ENCODE peak calls at places on chromosomes 12 and 14, in nine cellular contexts. One of them, this sample, is unnamed.

GRCh38 chr12:38587594-38587993 is 271.0 kb downstream of the ALG10B start:
- DNase-seq in AG10803: no peak
- DNase-seq in heart left ventricle: no peak
- DNase-seq in astrocyte of the spinal cord: no peak
- DNase-seq in WERI-Rb-1: no peak
- DNase-seq in fibroblast of pulmonary artery: peak; percentile 1
- DNase-seq in foreskin fibroblast: no peak
- DNase-seq in astrocyte of the cerebellum: no peak
- DNase-seq in body of pancreas: no peak
- DNase-seq in this sample: no peak

GRCh38 chr12:92535961-92536360 is 166.8 kb upstream of the PLEKHG7 start:
- DNase-seq in fibroblast of pulmonary artery: no peak
- DNase-seq in body of pancreas: no peak
- DNase-seq in astrocyte of the cerebellum: no peak
- DNase-seq in WERI-Rb-1: no peak
- DNase-seq in foreskin fibroblast: no peak
- DNase-seq in heart left ventricle: no peak
- DNase-seq in astrocyte of the spinal cord: no peak
- DNase-seq in AG10803: no peak
- DNase-seq in this sample: no peak

GRCh38 chr12:66500841-66501240 is 178.0 kb downstream of the GRIP1 start:
- DNase-seq in astrocyte of the cerebellum: no peak
- DNase-seq in astrocyte of the spinal cord: no peak
- DNase-seq in fibroblast of pulmonary artery: no peak
- DNase-seq in WERI-Rb-1: no peak
- DNase-seq in AG10803: no peak
- DNase-seq in heart left ventricle: no peak
- DNase-seq in foreskin fibroblast: no peak
- DNase-seq in body of pancreas: no peak
- DNase-seq in this sample: no peak

GRCh38 chr12:50282581-50283229 is 615 bp downstream of the LIMA1 start:
- DNase-seq in heart left ventricle: no peak
- DNase-seq in astrocyte of the cerebellum: no peak
- DNase-seq in AG10803: peak; percentile 47
- DNase-seq in astrocyte of the spinal cord: peak; percentile 32
- DNase-seq in WERI-Rb-1: peak; percentile 70
- DNase-seq in foreskin fibroblast: peak; percentile 48
- DNase-seq in fibroblast of pulmonary artery: peak; percentile 29
- DNase-seq in body of pancreas: peak; percentile 50
- DNase-seq in this sample: no peak

GRCh38 chr14:100067971-100068959 is 3.0 kb downstream of the EVL start:
- DNase-seq in astrocyte of the spinal cord: no peak
- DNase-seq in astrocyte of the cerebellum: no peak
- DNase-seq in WERI-Rb-1: no peak
- DNase-seq in foreskin fibroblast: peak; percentile 24
- DNase-seq in fibroblast of pulmonary artery: peak; percentile 40
- DNase-seq in body of pancreas: peak; percentile 11
- DNase-seq in heart left ventricle: peak; percentile 63
- DNase-seq in AG10803: no peak
- DNase-seq in this sample: no peak

GRCh38 chr12:117333331-117334000 is 28.0 kb downstream of the NOS1 start:
- DNase-seq in astrocyte of the cerebellum: no peak
- DNase-seq in AG10803: no peak
- DNase-seq in heart left ventricle: no peak
- DNase-seq in astrocyte of the spinal cord: no peak
- DNase-seq in WERI-Rb-1: peak; percentile 71
- DNase-seq in fibroblast of pulmonary artery: no peak
- DNase-seq in body of pancreas: peak; percentile 13
- DNase-seq in foreskin fibroblast: no peak
- DNase-seq in this sample: no peak

GRCh38 chr12:28164644-28165313 is 25.5 kb upstream of the CCDC91 start:
- DNase-seq in heart left ventricle: no peak
- DNase-seq in body of pancreas: peak; percentile 31
- DNase-seq in astrocyte of the spinal cord: no peak
- DNase-seq in AG10803: no peak
- DNase-seq in foreskin fibroblast: no peak
- DNase-seq in astrocyte of the cerebellum: no peak
- DNase-seq in fibroblast of pulmonary artery: no peak
- DNase-seq in WERI-Rb-1: no peak
- DNase-seq in this sample: no peak

GRCh38 chr14:71478542-71478941 is 453.7 kb upstream of the RGS6 start:
- DNase-seq in foreskin fibroblast: peak; percentile 41
- DNase-seq in body of pancreas: no peak
- DNase-seq in AG10803: peak; percentile 66
- DNase-seq in heart left ventricle: no peak
- DNase-seq in astrocyte of the spinal cord: peak; percentile 73
- DNase-seq in astrocyte of the cerebellum: peak; percentile 23
- DNase-seq in WERI-Rb-1: no peak
- DNase-seq in fibroblast of pulmonary artery: peak; percentile 69
- DNase-seq in this sample: peak; percentile 41

GRCh38 chr12:3587402-3588013 is 96.5 kb downstream of the PRMT8 start:
- DNase-seq in astrocyte of the spinal cord: no peak
- DNase-seq in WERI-Rb-1: no peak
- DNase-seq in astrocyte of the cerebellum: no peak
- DNase-seq in fibroblast of pulmonary artery: no peak
- DNase-seq in heart left ventricle: no peak
- DNase-seq in foreskin fibroblast: no peak
- DNase-seq in body of pancreas: no peak
- DNase-seq in AG10803: no peak
- DNase-seq in this sample: no peak

GRCh38 chr12:32859389-32859788 is 37.2 kb downstream of the PKP2 start:
- DNase-seq in WERI-Rb-1: no peak
- DNase-seq in fibroblast of pulmonary artery: no peak
- DNase-seq in body of pancreas: no peak
- DNase-seq in astrocyte of the spinal cord: no peak
- DNase-seq in foreskin fibroblast: no peak
- DNase-seq in heart left ventricle: no peak
- DNase-seq in astrocyte of the cerebellum: no peak
- DNase-seq in AG10803: no peak
- DNase-seq in this sample: no peak

GRCh38 chr12:10618338-10618987 is 5.1 kb upstream of the MAGOHB start:
- DNase-seq in heart left ventricle: no peak
- DNase-seq in body of pancreas: no peak
- DNase-seq in foreskin fibroblast: peak; percentile 81
- DNase-seq in astrocyte of the cerebellum: peak; percentile 31
- DNase-seq in fibroblast of pulmonary artery: peak; percentile 61
- DNase-seq in astrocyte of the spinal cord: peak; percentile 79
- DNase-seq in WERI-Rb-1: no peak
- DNase-seq in AG10803: peak; percentile 88
- DNase-seq in this sample: peak; percentile 58

GRCh38 chr12:114681149-114681849 is 2.7 kb downstream of the TBX3 start:
- DNase-seq in AG10803: peak; percentile 60
- DNase-seq in WERI-Rb-1: no peak
- DNase-seq in heart left ventricle: no peak
- DNase-seq in astrocyte of the spinal cord: peak; percentile 65
- DNase-seq in foreskin fibroblast: no peak
- DNase-seq in astrocyte of the cerebellum: no peak
- DNase-seq in fibroblast of pulmonary artery: peak; percentile 65
- DNase-seq in body of pancreas: no peak
- DNase-seq in this sample: no peak

GRCh38 chr12:80697270-80697887 is 10.1 kb upstream of the MYF6 start:
- DNase-seq in heart left ventricle: no peak
- DNase-seq in astrocyte of the spinal cord: no peak
- DNase-seq in astrocyte of the cerebellum: no peak
- DNase-seq in WERI-Rb-1: no peak
- DNase-seq in foreskin fibroblast: no peak
- DNase-seq in fibroblast of pulmonary artery: no peak
- DNase-seq in AG10803: no peak
- DNase-seq in body of pancreas: no peak
- DNase-seq in this sample: no peak

GRCh38 chr12:119328111-119328510 is 6.4 kb upstream of the CCDC60 start:
- DNase-seq in AG10803: no peak
- DNase-seq in astrocyte of the spinal cord: no peak
- DNase-seq in fibroblast of pulmonary artery: no peak
- DNase-seq in heart left ventricle: peak; percentile 56
- DNase-seq in WERI-Rb-1: peak; percentile 72
- DNase-seq in foreskin fibroblast: no peak
- DNase-seq in body of pancreas: peak; percentile 18
- DNase-seq in astrocyte of the cerebellum: no peak
- DNase-seq in this sample: no peak

GRCh38 chr12:119668315-119668651 is 350 bp downstream of the PRKAB1 start:
- DNase-seq in heart left ventricle: no peak
- DNase-seq in body of pancreas: no peak
- DNase-seq in AG10803: peak; percentile 25
- DNase-seq in WERI-Rb-1: no peak
- DNase-seq in foreskin fibroblast: no peak
- DNase-seq in fibroblast of pulmonary artery: no peak
- DNase-seq in astrocyte of the spinal cord: no peak
- DNase-seq in astrocyte of the cerebellum: no peak
- DNase-seq in this sample: no peak

GRCh38 chr12:128823216-128823915 is 392 bp downstream of the SLC15A4 start:
- DNase-seq in heart left ventricle: peak; percentile 40
- DNase-seq in foreskin fibroblast: peak; percentile 13
- DNase-seq in AG10803: peak; percentile 17
- DNase-seq in WERI-Rb-1: peak; percentile 48
- DNase-seq in astrocyte of the spinal cord: no peak
- DNase-seq in body of pancreas: peak; percentile 46
- DNase-seq in fibroblast of pulmonary artery: no peak
- DNase-seq in astrocyte of the cerebellum: no peak
- DNase-seq in this sample: no peak

GRCh38 chr12:131852551-131853299 is 24.5 kb downstream of the MMP17 start:
- DNase-seq in body of pancreas: no peak
- DNase-seq in heart left ventricle: no peak
- DNase-seq in astrocyte of the spinal cord: no peak
- DNase-seq in WERI-Rb-1: peak; percentile 57
- DNase-seq in AG10803: peak; percentile 49
- DNase-seq in fibroblast of pulmonary artery: no peak
- DNase-seq in astrocyte of the cerebellum: no peak
- DNase-seq in foreskin fibroblast: no peak
- DNase-seq in this sample: no peak

DNA sequence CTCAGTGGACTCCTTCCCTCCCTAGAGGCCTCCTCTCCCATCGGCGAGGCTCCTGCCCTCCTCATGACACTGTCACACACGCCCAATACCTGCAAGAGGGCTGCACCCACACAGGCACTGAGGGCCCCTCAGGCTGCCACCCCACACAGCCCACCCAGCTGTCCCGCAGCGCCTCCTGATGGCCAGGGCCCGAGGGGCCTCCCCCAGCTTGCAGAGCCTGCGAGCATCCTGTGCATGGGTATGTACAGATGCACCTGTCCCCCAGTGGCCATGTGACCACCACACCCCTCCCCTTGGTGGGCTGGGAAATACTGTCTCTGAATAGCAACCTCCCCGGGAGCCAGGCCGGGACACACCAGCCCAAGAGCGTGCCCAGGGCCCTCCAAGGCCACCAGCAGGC is 19.0 kb upstream of the NUDT14 start:
- DNase-seq in AG10803: no peak
- DNase-seq in fibroblast of pulmonary artery: no peak
- DNase-seq in WERI-Rb-1: no peak
- DNase-seq in body of pancreas: no peak
- DNase-seq in astrocyte of the spinal cord: no peak
- DNase-seq in heart left ventricle: no peak
- DNase-seq in foreskin fibroblast: no peak
- DNase-seq in astrocyte of the cerebellum: no peak
- DNase-seq in this sample: no peak
- TF ChIP-seq CTCF in AG10803: no peak
- TF ChIP-seq CTCF in fibroblast of pulmonary artery: no peak
- TF ChIP-seq CTCF in WERI-Rb-1: peak; percentile 43
- TF ChIP-seq CTCF in body of pancreas: no peak
- TF ChIP-seq CTCF in astrocyte of the spinal cord: peak; percentile 13
- TF ChIP-seq CTCF in heart left ventricle: no peak
- TF ChIP-seq CTCF in foreskin fibroblast: no peak
- TF ChIP-seq CTCF in astrocyte of the cerebellum: no peak
- TF ChIP-seq CTCF in this sample: peak; percentile 9

DNA sequence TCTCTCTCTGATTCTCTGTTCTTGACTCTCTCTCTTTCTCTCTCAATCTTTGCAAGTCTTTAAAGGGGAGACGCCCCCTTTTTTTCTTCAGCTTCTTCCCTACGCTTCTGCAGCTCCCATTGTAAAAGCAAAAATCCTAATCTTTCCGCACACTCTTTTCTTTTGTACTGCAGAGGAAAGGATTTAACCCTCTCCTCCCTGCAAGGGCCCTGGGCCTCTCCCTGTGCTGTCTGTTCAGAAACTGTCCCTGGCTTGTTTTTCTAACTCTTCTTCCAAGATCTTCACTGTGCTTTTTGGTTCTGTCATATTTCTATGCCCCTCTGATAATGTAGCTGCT is 10.9 kb upstream of the SALL2 start:
- DNase-seq in WERI-Rb-1: no peak
- DNase-seq in AG10803: no peak
- DNase-seq in fibroblast of pulmonary artery: no peak
- DNase-seq in body of pancreas: no peak
- DNase-seq in astrocyte of the cerebellum: no peak
- DNase-seq in foreskin fibroblast: no peak
- DNase-seq in astrocyte of the spinal cord: no peak
- DNase-seq in heart left ventricle: no peak
- DNase-seq in this sample: no peak
- H3K4me3 ChIP-seq in WERI-Rb-1: peak overlapping the region; percentile 53
- H3K4me3 ChIP-seq in AG10803: no peak overlapping the region
- H3K4me3 ChIP-seq in fibroblast of pulmonary artery: peak overlapping the region; percentile 19
- H3K4me3 ChIP-seq in body of pancreas: no peak overlapping the region
- H3K4me3 ChIP-seq in astrocyte of the cerebellum: peak overlapping the region; percentile 28
- H3K4me3 ChIP-seq in foreskin fibroblast: peak overlapping the region; percentile 19
- H3K4me3 ChIP-seq in astrocyte of the spinal cord: no peak overlapping the region
- H3K4me3 ChIP-seq in heart left ventricle: peak overlapping the region; percentile 47
- H3K4me3 ChIP-seq in this sample: no peak overlapping the region

DNA sequence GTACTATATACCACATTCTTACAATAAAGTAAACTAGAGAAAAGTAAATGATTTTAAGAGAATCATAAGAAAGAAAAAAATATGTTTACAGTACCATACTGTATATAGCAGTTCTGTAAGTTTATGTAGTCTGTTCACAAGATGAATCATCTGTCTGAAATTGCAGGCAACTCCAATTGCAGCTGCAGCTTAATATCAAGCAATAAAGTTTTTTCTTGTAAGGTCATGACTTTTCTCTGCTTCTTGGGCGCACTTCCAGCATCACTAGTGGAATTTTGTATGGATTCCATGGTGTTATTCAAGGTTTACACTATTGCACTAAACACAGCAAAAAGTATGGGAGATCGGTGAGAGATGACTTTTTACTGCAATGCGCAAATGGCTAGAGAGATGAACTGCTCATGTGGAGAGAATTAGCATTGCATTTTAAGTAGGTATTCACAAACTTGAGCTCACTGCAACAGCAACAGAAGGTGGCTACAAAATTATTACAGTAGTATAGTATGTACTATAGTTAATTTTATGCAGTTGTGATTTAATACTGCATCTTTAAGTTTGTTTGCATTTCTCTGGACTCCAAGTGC is 445.4 kb upstream of the OR4E1 start:
- DNase-seq in AG10803: no peak
- DNase-seq in foreskin fibroblast: no peak
- DNase-seq in WERI-Rb-1: no peak
- DNase-seq in astrocyte of the spinal cord: peak; percentile 6
- DNase-seq in fibroblast of pulmonary artery: no peak
- DNase-seq in body of pancreas: no peak
- DNase-seq in heart left ventricle: no peak
- DNase-seq in astrocyte of the cerebellum: no peak
- DNase-seq in this sample: no peak
- TF ChIP-seq CTCF in AG10803: no peak
- TF ChIP-seq CTCF in foreskin fibroblast: no peak
- TF ChIP-seq CTCF in WERI-Rb-1: no peak
- TF ChIP-seq CTCF in astrocyte of the spinal cord: no peak
- TF ChIP-seq CTCF in fibroblast of pulmonary artery: no peak
- TF ChIP-seq CTCF in body of pancreas: no peak
- TF ChIP-seq CTCF in heart left ventricle: no peak
- TF ChIP-seq CTCF in astrocyte of the cerebellum: no peak
- TF ChIP-seq CTCF in this sample: no peak

DNA sequence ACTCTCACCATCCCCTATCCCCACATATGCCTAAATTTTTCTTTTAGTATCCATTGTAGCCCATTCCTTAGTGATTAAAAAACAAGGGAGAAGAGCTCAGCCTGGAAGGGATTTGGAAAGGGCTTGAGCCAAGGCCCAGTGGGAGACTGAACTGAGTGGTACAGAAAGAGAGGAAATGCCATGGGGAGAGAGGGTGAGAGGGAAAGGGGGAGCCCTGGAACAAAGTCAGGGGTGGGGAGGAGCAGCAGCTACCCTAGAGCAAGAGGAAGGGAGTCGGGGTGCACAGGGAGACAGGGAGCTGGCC is 2.6 kb upstream of the ATN1 start:
- DNase-seq in astrocyte of the spinal cord: peak; percentile 74
- DNase-seq in WERI-Rb-1: no peak
- DNase-seq in heart left ventricle: no peak
- DNase-seq in foreskin fibroblast: no peak
- DNase-seq in body of pancreas: no peak
- DNase-seq in AG10803: no peak
- DNase-seq in astrocyte of the cerebellum: no peak
- DNase-seq in fibroblast of pulmonary artery: no peak
- DNase-seq in this sample: no peak
- H3K4me3 ChIP-seq in astrocyte of the spinal cord: no peak overlapping the region
- H3K4me3 ChIP-seq in WERI-Rb-1: no peak overlapping the region
- H3K4me3 ChIP-seq in heart left ventricle: peak overlapping the region; percentile 70
- H3K4me3 ChIP-seq in foreskin fibroblast: peak overlapping the region; percentile 73
- H3K4me3 ChIP-seq in body of pancreas: no peak overlapping the region
- H3K4me3 ChIP-seq in AG10803: peak overlapping the region; percentile 24
- H3K4me3 ChIP-seq in astrocyte of the cerebellum: peak overlapping the region; percentile 96
- H3K4me3 ChIP-seq in fibroblast of pulmonary artery: peak overlapping the region; percentile 76
- H3K4me3 ChIP-seq in this sample: no peak overlapping the region